ENCODE peak calls at places on chromosomes 2 and 18, in eight cellular contexts. Y is spleen; B is astrocyte of the spinal cord; D is CD8-positive, alpha-beta T cell; K is lower leg skin; F is NCI-H510A treated with DMSO at 0.1 percent for 48 hours; R is NCI-H524; V is activated CD4-positive, alpha-beta T cell treated with anti-CD3 and anti-CD28 coated beads for 4 hours. Z is an unnamed sample.

GRCh38 chr2:189191766-189192165 is 12.2 kb upstream of the COL5A2 start:
- DNase-seq in B (peak; percentile 54), K (no peak), F (no peak), Y (no peak), D (no peak), R (no peak), V (no peak), Z (no peak)

GRCh38 chr2:88807237-88807962 is 115.9 kb downstream of the RPIA start:
- DNase-seq in B (no peak), R (no peak), K (no peak), Y (no peak), V (no peak), D (no peak), F (peak; percentile 1), Z (no peak)

GRCh38 chr2:205730701-205731271 is 48.5 kb downstream of the NRP2 start:
- DNase-seq in F (no peak), D (no peak), R (no peak), V (no peak), B (peak; percentile 52), Y (no peak), K (no peak), Z (no peak)

GRCh38 chr18:68694316-68694715 is 20.6 kb downstream of the TMX3 start:
- DNase-seq in F (no peak), R (no peak), K (no peak), B (no peak), Y (no peak), D (no peak), V (no peak), Z (no peak)

GRCh38 chr18:47968721-47969120 is 38.3 kb upstream of the SMAD2 start:
- DNase-seq in B (peak; percentile 47), D (no peak), F (no peak), V (no peak), R (no peak), K (no peak), Y (no peak), Z (no peak)

GRCh38 chr2:206230060-206230890 is 44.2 kb upstream of the ZDBF2 start:
- DNase-seq in B (peak; percentile 43), F (peak; percentile 79), Y (no peak), D (no peak), K (peak; percentile 34), V (no peak), R (peak; percentile 90), Z (peak; percentile 96)

GRCh38 chr2:60215295-60215990 is 338.0 kb downstream of the BCL11A start:
- DNase-seq in R (no peak), K (no peak), F (no peak), B (no peak), D (no peak), V (no peak), Y (no peak), Z (no peak)

GRCh38 chr2:175373001-175373727 is 191.7 kb upstream of the ATP5MC3 start:
- DNase-seq in B (peak; percentile 68), R (no peak), Y (no peak), D (no peak), V (no peak), K (no peak), F (no peak), Z (no peak)

GRCh38 chr18:41371718-41372117 is 583.3 kb upstream of the PIK3C3 start:
- DNase-seq in F (no peak), K (no peak), R (no peak), D (no peak), V (no peak), Y (no peak), B (no peak), Z (no peak)

GRCh38 chr2:182522930-182523541 is 96.2 kb upstream of the PDE1A start:
- DNase-seq in R (peak; percentile 44), V (no peak), K (no peak), B (peak; percentile 23), F (peak; percentile 69), D (no peak), Y (no peak), Z (no peak)

GRCh38 chr18:12638634-12639124 is 19.2 kb downstream of the SPIRE1 start:
- DNase-seq in B (no peak), Y (no peak), R (no peak), F (no peak), D (no peak), V (no peak), K (no peak), Z (no peak)

GRCh38 chr2:240286596-240286995 is 146.1 kb upstream of the OTOS start:
- DNase-seq in D (no peak), F (no peak), V (no peak), R (peak; percentile 4), B (no peak), K (no peak), Y (no peak), Z (no peak)

Z was measured in DMS79.